ENCODE peak calls at places on chromosomes 12 and 14, in seven cellular contexts. J is stimulated activated CD8-positive, alpha-beta memory T cell treated with anti-CD3 and anti-CD28 coated beads, Interleukin-4, amount 100 ng/mL, for 24 hours; E is stomach; X is GM23338; M is hippocampal formation; G is EL; K is Calu3. U is an unnamed sample.

GRCh38 chr14:100782516-100783320 is 43.2 kb upstream of the MEG3 start:
- DNase-seq in E (no peak), X (no peak), J (no peak), G (no peak), M (no peak), K (no peak), U (no peak)

GRCh38 chr12:94873368-94874085 is 130.0 kb downstream of the NDUFA12 start:
- DNase-seq in M (no peak), X (peak; percentile 73), E (peak; percentile 28), J (no peak), K (peak; percentile 46), G (peak; percentile 17), U (no peak)

GRCh38 chr12:22518998-22519397 is 25.3 kb downstream of the C2CD5 start:
- DNase-seq in M (no peak), J (no peak), K (no peak), X (no peak), E (no peak), G (peak; percentile 32), U (no peak)

GRCh38 chr14:66657780-66658179 is 149.8 kb downstream of the GPHN start:
- DNase-seq in X (no peak), J (no peak), M (no peak), K (no peak), E (no peak), G (no peak), U (no peak)

GRCh38 chr14:99759546-99759925 is 33.7 kb upstream of the EML1 start:
- DNase-seq in X (no peak), M (no peak), J (no peak), K (no peak), G (no peak), E (no peak), U (no peak)

GRCh38 chr14:69873877-69874780 is 5.1 kb upstream of the SMOC1 start:
- DNase-seq in G (peak; percentile 38), K (no peak), J (no peak), M (no peak), X (no peak), E (no peak), U (no peak)

GRCh38 chr12:118436002-118436724 is 59.8 kb downstream of the SUDS3 start:
- DNase-seq in G (peak; percentile 53), J (no peak), E (no peak), M (no peak), X (peak; percentile 83), K (peak; percentile 28), U (no peak)

GRCh38 chr12:56208014-56208413 is 13.7 kb downstream of the RNF41 start:
- DNase-seq in K (no peak), E (no peak), G (no peak), M (no peak), X (no peak), J (no peak), U (no peak)

GRCh38 chr12:7769999-7770398 is 5.0 kb downstream of the NANOGNB start:
- DNase-seq in X (no peak), M (no peak), G (no peak), K (no peak), E (no peak), J (no peak), U (no peak)

GRCh38 chr14:37566811-37567371 is 28.2 kb downstream of the FOXA1 start:
- DNase-seq in K (peak; percentile 44), J (no peak), G (no peak), X (peak; percentile 28), M (no peak), E (no peak), U (no peak)

GRCh38 chr14:95085321-95085720 is 72.0 kb downstream of the DICER1 start:
- DNase-seq in K (no peak), J (no peak), M (no peak), X (no peak), E (no peak), G (no peak), U (no peak)

GRCh38 chr12:108734200-108734906 is 3.0 kb upstream of the CORO1C start:
- DNase-seq in X (peak; percentile 28), K (peak; percentile 89), J (no peak), G (peak; percentile 95), E (peak; percentile 61), M (no peak), U (no peak)

GRCh38 chr14:32606297-32606696 is 277.2 kb downstream of the AKAP6 start:
- DNase-seq in J (no peak), E (no peak), G (no peak), K (no peak), X (no peak), M (no peak), U (no peak)

GRCh38 chr14:53380041-53380440 is 226.9 kb upstream of the DDHD1 start:
- DNase-seq in G (no peak), E (no peak), K (no peak), X (no peak), M (no peak), J (no peak), U (no peak)

GRCh38 chr12:115870527-115870926 is 407.0 kb downstream of the MED13L start:
- DNase-seq in X (no peak), J (no peak), K (no peak), E (no peak), M (no peak), G (no peak), U (no peak)

GRCh38 chr12:98595152-98595988 is 1.9 kb downstream of the SLC25A3 start:
- DNase-seq in M (no peak), G (peak; percentile 84), K (no peak), X (no peak), E (no peak), J (no peak), U (no peak)